ENCODE peak calls at places on chromosomes 11 and 22, in nine cellular contexts. B is astrocyte of the spinal cord; W is cardiac fibroblast; T is neuronal stem cell; I is stimulated activated CD8-positive, alpha-beta memory T cell treated with anti-CD3 and anti-CD28 coated beads, Interleukin-4, amount 100 ng/mL, for 1 hour; D is A549; Y is naive thymus-derived CD4-positive, alpha-beta T cell; X is MV-4-11; C is OCI-LY7. H is an unnamed sample.
A peak's percentile ranks its signal among the peaks of the same experiment; 100 is the strongest.

GRCh38 chr11:68328374-68329091 is 16.1 kb downstream of the LRP5 start:
- DNase-seq in W (no peak), Y (no peak), D (no peak), B (peak; percentile 18), X (peak; percentile 28), I (no peak), C (peak; percentile 10), T (peak; percentile 58), H (peak; percentile 89)

GRCh38 chr22:20867179-20868099 is 8.6 kb downstream of the SNAP29 start:
- DNase-seq in W (peak; percentile 35), B (no peak), Y (no peak), C (peak; percentile 10), X (peak; percentile 80), D (no peak), I (no peak), T (peak; percentile 27), H (no peak)

GRCh38 chr22:45503816-45504702 is 1.4 kb downstream of the FBLN1 start:
- DNase-seq in Y (no peak), C (no peak), T (peak; percentile 98), B (peak; percentile 78), D (no peak), X (peak; percentile 70), W (peak; percentile 55), I (no peak), H (no peak)

GRCh38 chr22:42720263-42721044 is at the start of gene A4GALT:
- DNase-seq in B (no peak), T (no peak), I (no peak), D (no peak), Y (no peak), C (peak; percentile 61), W (no peak), X (no peak), H (no peak)

GRCh38 chr11:72243567-72244316 is at the start of gene PHOX2A:
- DNase-seq in B (no peak), Y (no peak), C (no peak), D (no peak), T (no peak), I (no peak), X (no peak), W (no peak), H (no peak)

GRCh38 chr11:63592975-63593395 is 21.2 kb downstream of the PLAAT3 start:
- DNase-seq in C (peak; percentile 33), Y (no peak), D (peak; percentile 62), T (no peak), B (peak; percentile 30), X (peak; percentile 32), W (peak; percentile 56), I (no peak), H (peak; percentile 23)

GRCh38 chr11:64649304-64649703 is 58.3 kb downstream of the SLC22A12 start:
- DNase-seq in X (peak; percentile 30), B (no peak), Y (no peak), D (peak; percentile 39), W (peak; percentile 22), I (no peak), C (peak; percentile 62), T (no peak), H (no peak)

GRCh38 chr22:34847072-34847471 is 218.9 kb upstream of the ISX start:
- DNase-seq in B (peak; percentile 12), I (no peak), C (no peak), X (peak; percentile 89), Y (no peak), T (no peak), W (no peak), D (no peak), H (no peak)

H was measured in Jurkat, Clone E6-1.